ENCODE peak calls at places on chromosomes 1 and 21, in six cellular contexts. C is T-helper 9 cell, V is RCC 7860, K is ovary, S is AG10803, U is left colon. F is an unnamed sample.

GRCh38 chr1:119831027-119831426 is 19.8 kb upstream of the REG4 start:
- DNase-seq in K (no peak), U (no peak), S (no peak), V (no peak), C (no peak), F (no peak)

GRCh38 chr1:83901547-83902155 is 97.3 kb downstream of the TTLL7 start:
- DNase-seq in C (no peak), U (peak), V (peak), K (no peak), S (peak), F (no peak)

GRCh38 chr1:212062832-212063438 is 27.4 kb downstream of the DTL start:
- DNase-seq in U (no peak), S (peak), C (no peak), K (no peak), V (peak), F (no peak)

GRCh38 chr1:98500324-98500723 is 161.2 kb upstream of the SNX7 start:
- DNase-seq in V (no peak), S (peak), U (no peak), K (no peak), C (no peak), F (no peak)

GRCh38 chr1:231442735-231443134 is 20.6 kb upstream of the EGLN1 start:
- DNase-seq in V (no peak), S (peak), C (no peak), K (no peak), U (no peak), F (no peak)

GRCh38 chr1:31102501-31102950 is 37.0 kb upstream of the PUM1 start:
- DNase-seq in V (no peak), C (no peak), U (peak), K (no peak), S (peak), F (no peak)

GRCh38 chr1:182806015-182806678 is 16.6 kb downstream of the NPL start:
- DNase-seq in S (no peak), U (no peak), V (no peak), K (no peak), C (no peak), F (no peak)

GRCh38 chr1:68984289-68984688 is 487.4 kb upstream of the DEPDC1 start:
- DNase-seq in S (no peak), K (no peak), U (no peak), V (no peak), C (no peak), F (no peak)

GRCh38 chr1:167263784-167264464 is 43.2 kb downstream of the POU2F1 start:
- DNase-seq in V (peak), U (no peak), K (no peak), C (no peak), S (no peak), F (no peak)

GRCh38 chr1:78069784-78070183 is 24.0 kb downstream of the GIPC2 start:
- DNase-seq in U (no peak), C (no peak), V (no peak), K (no peak), S (no peak), F (no peak)

GRCh38 chr1:52056937-52057231 is 789 bp downstream of the BTF3L4 start:
- DNase-seq in U (no peak), K (no peak), C (no peak), S (peak), V (peak), F (no peak)

GRCh38 chr1:184992271-184992670 is 18.0 kb upstream of the NIBAN1 start:
- DNase-seq in V (no peak), K (no peak), C (no peak), S (no peak), U (no peak), F (no peak)

GRCh38 chr1:167881786-167882185 is 32.1 kb downstream of the ADCY10 start:
- DNase-seq in S (no peak), C (no peak), V (no peak), U (no peak), K (no peak), F (no peak)

GRCh38 chr1:60281360-60281932 is 207.9 kb upstream of the C1orf87 start:
- DNase-seq in S (peak), V (peak), C (no peak), U (peak), K (peak), F (no peak)

GRCh38 chr21:44995257-44995941 is 55.6 kb downstream of the SLX9 start:
- DNase-seq in S (no peak), K (no peak), C (no peak), V (no peak), U (no peak), F (no peak)

GRCh38 chr1:172382406-172382805 is 38.1 kb upstream of the C1orf105 start:
- DNase-seq in C (no peak), S (no peak), U (no peak), V (no peak), K (no peak), F (no peak)

GRCh38 chr1:103180660-103181059 is 72.3 kb upstream of the COL11A1 start:
- DNase-seq in U (no peak), K (no peak), C (no peak), V (peak), S (peak), F (no peak)

GRCh38 chr1:83756984-83757717 is 241.8 kb downstream of the TTLL7 start:
- DNase-seq in K (no peak), V (no peak), C (no peak), U (no peak), S (no peak), F (no peak)

GRCh38 chr1:162248854-162249535 is 127.7 kb downstream of the SPATA46 start:
- DNase-seq in U (no peak), C (no peak), S (no peak), V (no peak), K (no peak), F (no peak)

GRCh38 chr1:7616076-7616833 is 154.8 kb upstream of the VAMP3 start:
- DNase-seq in C (peak), K (peak), V (no peak), U (peak), S (peak), F (no peak)

GRCh38 chr1:222792744-222793143 is 22.1 kb upstream of the DISP1 start:
- DNase-seq in S (peak), K (no peak), V (peak), C (no peak), U (no peak), F (no peak)

GRCh38 chr1:7376676-7377075 is 394.4 kb upstream of the VAMP3 start:
- DNase-seq in K (no peak), C (no peak), U (no peak), V (no peak), S (no peak), F (no peak)

GRCh38 chr1:201348211-201348566 is 29.3 kb downstream of the TNNT2 start:
- DNase-seq in S (peak), V (peak), C (no peak), U (peak), K (no peak), F (no peak)

GRCh38 chr1:43272161-43272560 is 2.4 kb downstream of the TMEM125 start:
- DNase-seq in C (no peak), U (no peak), K (peak), V (no peak), S (no peak), F (no peak)

GRCh38 chr1:12338017-12338416 is 108.2 kb downstream of the VPS13D start:
- DNase-seq in K (no peak), U (no peak), S (no peak), V (no peak), C (no peak), F (no peak)

GRCh38 chr1:222583079-222583478 is 6.7 kb downstream of the TAF1A start:
- DNase-seq in V (no peak), C (no peak), K (no peak), U (no peak), S (no peak), F (no peak)

GRCh38 chr1:38265293-38266196 is 219.0 kb upstream of the POU3F1 start:
- DNase-seq in K (no peak), C (no peak), U (no peak), S (no peak), V (no peak), F (no peak)

GRCh38 chr1:54795841-54796468 is 5.2 kb downstream of the TTC22 start:
- DNase-seq in K (no peak), V (no peak), S (no peak), C (no peak), U (peak), F (no peak)

GRCh38 chr1:91015794-91016550 is 5.9 kb downstream of the ZNF644 start:
- DNase-seq in C (no peak), K (no peak), U (no peak), S (no peak), V (peak), F (no peak)

GRCh38 chr1:107551491-107551890 is 410.7 kb downstream of the NTNG1 start:
- DNase-seq in K (no peak), C (no peak), V (no peak), U (no peak), S (peak), F (no peak)

GRCh38 chr1:59089922-59090457 is 206.9 kb upstream of the FGGY start:
- DNase-seq in S (no peak), K (no peak), U (peak), C (no peak), V (no peak), F (no peak)

GRCh38 chr1:13900583-13900982 is 200.6 kb downstream of the PRDM2 start:
- DNase-seq in V (no peak), U (no peak), K (no peak), C (no peak), S (peak), F (no peak)

GRCh38 chr1:23525558-23526174 is 5.4 kb downstream of the E2F2 start:
- DNase-seq in U (peak), V (no peak), K (no peak), S (no peak), C (no peak), F (no peak)

F was measured in effector memory CD8-positive, alpha-beta T cell.